ENCODE peak calls at places on chromosome 12, in seven cellular contexts. One of them, this sample, is unnamed.

GRCh38 chr12:62744551-62744950 is 190.4 kb downstream of the PPM1H start:
- DNase-seq in neural progenitor cell: no peak
- DNase-seq in neural crest cell: no peak
- DNase-seq in T1000: no peak
- DNase-seq in NCI-H510A treated with DMSO at 0.1 percent for 48 hours: no peak
- DNase-seq in effector CD8-positive, alpha-beta T cell: no peak
- DNase-seq in bronchial epithelial cell: no peak
- DNase-seq in this sample: no peak

GRCh38 chr12:11865835-11866234 is 204.9 kb upstream of the BCL2L14 start:
- DNase-seq in neural progenitor cell: no peak
- DNase-seq in neural crest cell: no peak
- DNase-seq in T1000: no peak
- DNase-seq in NCI-H510A treated with DMSO at 0.1 percent for 48 hours: no peak
- DNase-seq in effector CD8-positive, alpha-beta T cell: no peak
- DNase-seq in bronchial epithelial cell: no peak
- DNase-seq in this sample: no peak

GRCh38 chr12:65779946-65780345 is 44.3 kb upstream of the HMGA2 start:
- DNase-seq in neural progenitor cell: no peak
- DNase-seq in neural crest cell: no peak
- DNase-seq in T1000: no peak
- DNase-seq in NCI-H510A treated with DMSO at 0.1 percent for 48 hours: no peak
- DNase-seq in effector CD8-positive, alpha-beta T cell: no peak
- DNase-seq in bronchial epithelial cell: no peak
- DNase-seq in this sample: no peak

GRCh38 chr12:14999421-15000047 is 26.7 kb downstream of the PDE6H start:
- DNase-seq in neural progenitor cell: no peak
- DNase-seq in neural crest cell: no peak
- DNase-seq in T1000: peak
- DNase-seq in NCI-H510A treated with DMSO at 0.1 percent for 48 hours: no peak
- DNase-seq in effector CD8-positive, alpha-beta T cell: no peak
- DNase-seq in bronchial epithelial cell: peak
- DNase-seq in this sample: no peak

GRCh38 chr12:47867496-47867941 is 37.3 kb downstream of the VDR start:
- DNase-seq in neural progenitor cell: no peak
- DNase-seq in neural crest cell: no peak
- DNase-seq in T1000: no peak
- DNase-seq in NCI-H510A treated with DMSO at 0.1 percent for 48 hours: no peak
- DNase-seq in effector CD8-positive, alpha-beta T cell: no peak
- DNase-seq in bronchial epithelial cell: peak
- DNase-seq in this sample: no peak

GRCh38 chr12:38961683-38962082 is 56.3 kb upstream of the CPNE8 start:
- DNase-seq in neural progenitor cell: no peak
- DNase-seq in neural crest cell: no peak
- DNase-seq in T1000: no peak
- DNase-seq in NCI-H510A treated with DMSO at 0.1 percent for 48 hours: no peak
- DNase-seq in effector CD8-positive, alpha-beta T cell: no peak
- DNase-seq in bronchial epithelial cell: no peak
- DNase-seq in this sample: no peak

GRCh38 chr12:116133149-116133548 is 144.3 kb downstream of the MED13L start:
- DNase-seq in neural progenitor cell: no peak
- DNase-seq in neural crest cell: no peak
- DNase-seq in T1000: no peak
- DNase-seq in NCI-H510A treated with DMSO at 0.1 percent for 48 hours: peak
- DNase-seq in effector CD8-positive, alpha-beta T cell: no peak
- DNase-seq in bronchial epithelial cell: peak
- DNase-seq in this sample: no peak

GRCh38 chr12:10982244-10982643 is 4.5 kb downstream of the TAS2R50 start:
- DNase-seq in neural progenitor cell: no peak
- DNase-seq in neural crest cell: no peak
- DNase-seq in T1000: no peak
- DNase-seq in NCI-H510A treated with DMSO at 0.1 percent for 48 hours: no peak
- DNase-seq in effector CD8-positive, alpha-beta T cell: peak
- DNase-seq in bronchial epithelial cell: no peak
- DNase-seq in this sample: no peak

GRCh38 chr12:6323340-6323994 is 13.0 kb downstream of the PLEKHG6 start:
- DNase-seq in neural progenitor cell: peak
- DNase-seq in neural crest cell: peak
- DNase-seq in T1000: peak
- DNase-seq in NCI-H510A treated with DMSO at 0.1 percent for 48 hours: peak
- DNase-seq in effector CD8-positive, alpha-beta T cell: peak
- DNase-seq in bronchial epithelial cell: peak
- DNase-seq in this sample: peak

GRCh38 chr12:116133609-116134214 is 143.8 kb downstream of the MED13L start:
- DNase-seq in neural progenitor cell: no peak
- DNase-seq in neural crest cell: no peak
- DNase-seq in T1000: no peak
- DNase-seq in NCI-H510A treated with DMSO at 0.1 percent for 48 hours: no peak
- DNase-seq in effector CD8-positive, alpha-beta T cell: no peak
- DNase-seq in bronchial epithelial cell: no peak
- DNase-seq in this sample: no peak

GRCh38 chr12:28479683-28480082 is 289.4 kb downstream of the CCDC91 start:
- DNase-seq in neural progenitor cell: no peak
- DNase-seq in neural crest cell: no peak
- DNase-seq in T1000: no peak
- DNase-seq in NCI-H510A treated with DMSO at 0.1 percent for 48 hours: no peak
- DNase-seq in effector CD8-positive, alpha-beta T cell: no peak
- DNase-seq in bronchial epithelial cell: peak
- DNase-seq in this sample: no peak